ENCODE peak calls at places on chromosomes 4 and X, in six cellular contexts. Z is astrocyte of the spinal cord, H is HFF-Myc, T is mesothelial cell of epicardium, Y is sigmoid colon, K is cardiac muscle cell. A is an unnamed sample.

GRCh38 chr4:97081951-97082350 is 1061.3 kb downstream of the STPG2 start:
- DNase-seq in T (no peak), K (no peak), Z (no peak), H (no peak), Y (no peak), A (no peak)

GRCh38 chr4:38001927-38002326 is 41.7 kb downstream of the PTTG2 start:
- DNase-seq in K (no peak), Z (no peak), H (no peak), T (no peak), Y (no peak), A (no peak)

GRCh38 chr4:112938461-112939058 is 110.9 kb upstream of the ANK2 start:
- DNase-seq in T (no peak), K (peak; percentile 69), Z (peak; percentile 67), Y (no peak), H (peak; percentile 20), A (no peak)

GRCh38 chr4:34271479-34272355 is 1972.6 kb downstream of the ARAP2 start:
- DNase-seq in T (no peak), H (no peak), Z (no peak), K (no peak), Y (no peak), A (no peak)

GRCh38 chrX:103310592-103311400 is at the start of gene BEX2:
- DNase-seq in H (no peak), Y (peak; percentile 81), K (peak; percentile 35), Z (peak; percentile 15), T (peak; percentile 58), A (peak; percentile 27)

GRCh38 chr4:3805026-3805425 is 38.8 kb downstream of the ADRA2C start:
- DNase-seq in H (no peak), T (no peak), Y (no peak), K (no peak), Z (no peak), A (no peak)

GRCh38 chr4:128241425-128241913 is 46.1 kb downstream of the PGRMC2 start:
- DNase-seq in Y (no peak), Z (peak; percentile 98), T (no peak), H (peak; percentile 92), K (peak; percentile 95), A (no peak)

GRCh38 chrX:16666541-16666940 is 16.6 kb downstream of the S100G start:
- DNase-seq in Y (no peak), K (no peak), Z (peak; percentile 64), H (no peak), T (no peak), A (no peak)

GRCh38 chr4:2168469-2169319 is 73.2 kb downstream of the HAUS3 start:
- DNase-seq in Z (no peak), T (no peak), Y (no peak), H (no peak), K (no peak), A (no peak)

GRCh38 chrX:72644946-72645345 is 69.2 kb downstream of the PHKA1 start:
- DNase-seq in T (no peak), Z (no peak), K (no peak), Y (no peak), H (no peak), A (no peak)

GRCh38 chrX:12954981-12955380 is 19.9 kb upstream of the TMSB4X start:
- DNase-seq in Y (no peak), T (no peak), H (no peak), Z (no peak), K (no peak), A (no peak)

GRCh38 chr4:129362685-129363274 is 266.8 kb downstream of the C4orf33 start:
- DNase-seq in H (peak; percentile 32), Z (peak; percentile 79), T (peak; percentile 32), K (peak; percentile 86), Y (no peak), A (peak; percentile 36)

GRCh38 chrX:68511255-68511654 is 12.4 kb downstream of the YIPF6 start:
- DNase-seq in T (no peak), Z (peak; percentile 45), H (no peak), K (peak; percentile 48), Y (no peak), A (no peak)

GRCh38 chrX:134908235-134908834 is 82.5 kb upstream of the SMIM10 start:
- DNase-seq in Y (no peak), T (no peak), K (peak; percentile 69), Z (peak; percentile 35), H (no peak), A (no peak)

GRCh38 chrX:46627700-46628405 is 54.3 kb downstream of the CHST7 start:
- DNase-seq in K (no peak), T (no peak), Y (no peak), H (no peak), Z (no peak), A (no peak)

GRCh38 chrX:67607436-67607835 is 63.6 kb downstream of the AR start:
- DNase-seq in H (peak; percentile 45), K (no peak), Z (peak; percentile 53), Y (no peak), T (no peak), A (no peak)

GRCh38 chr4:182297659-182298058 is 54.5 kb downstream of the TENM3 start:
- DNase-seq in T (no peak), Y (no peak), H (no peak), Z (peak; percentile 58), K (peak; percentile 42), A (no peak)

GRCh38 chrX:10615931-10616780 is 4.2 kb downstream of the MID1 start:
- DNase-seq in Y (peak; percentile 72), K (peak; percentile 71), Z (peak; percentile 75), T (no peak), H (no peak), A (no peak)

GRCh38 chr4:170139764-170140163 is 50.0 kb upstream of the AADAT start:
- DNase-seq in Z (peak; percentile 24), K (peak; percentile 5), T (no peak), H (no peak), Y (no peak), A (no peak)

GRCh38 chr4:78827191-78827590 is 51.0 kb downstream of the BMP2K start:
- DNase-seq in T (no peak), H (no peak), Z (no peak), Y (no peak), K (no peak), A (no peak)

GRCh38 chr4:141132689-141133145 is 552 bp downstream of the RNF150 start:
- DNase-seq in T (no peak), Y (peak; percentile 81), Z (peak; percentile 36), H (no peak), K (peak; percentile 26), A (no peak)

GRCh38 chr4:106707776-106708603 is 328.1 kb downstream of the DKK2 start:
- DNase-seq in Y (no peak), K (peak; percentile 36), Z (peak; percentile 73), T (no peak), H (no peak), A (no peak)

GRCh38 chr4:57249083-57249482 is 138.9 kb upstream of the IGFBP7 start:
- DNase-seq in H (no peak), Z (peak; percentile 40), T (no peak), Y (no peak), K (peak; percentile 58), A (no peak)

GRCh38 chrX:64265265-64265664 is 34.9 kb upstream of the ASB12 start:
- DNase-seq in H (no peak), Y (no peak), Z (no peak), T (no peak), K (no peak), A (no peak)

GRCh38 chrX:10486373-10486772 is 134.0 kb downstream of the MID1 start:
- DNase-seq in H (no peak), T (no peak), Y (peak; percentile 59), K (peak; percentile 75), Z (peak; percentile 65), A (no peak)

GRCh38 chrX:150088766-150089518 is 150.7 kb upstream of the EOLA2 start:
- DNase-seq in Y (no peak), H (no peak), K (no peak), Z (no peak), T (no peak), A (no peak)

GRCh38 chr4:5746829-5747745 is 36.1 kb downstream of the EVC start:
- DNase-seq in H (peak; percentile 35), Y (no peak), K (peak; percentile 66), T (no peak), Z (peak; percentile 43), A (no peak)

GRCh38 chr4:56469489-56470210 is 2.2 kb downstream of the SRP72 start:
- DNase-seq in H (no peak), Z (no peak), T (no peak), K (peak; percentile 10), Y (no peak), A (no peak)

GRCh38 chr4:159010563-159011260 is 92.2 kb upstream of the RAPGEF2 start:
- DNase-seq in Y (peak; percentile 92), K (peak; percentile 91), T (no peak), H (no peak), Z (peak; percentile 77), A (no peak)

GRCh38 chr4:55255171-55255570 is 90.9 kb upstream of the SRD5A3 start:
- DNase-seq in K (peak; percentile 17), H (no peak), T (no peak), Y (no peak), Z (peak; percentile 64), A (no peak)

GRCh38 chr4:108473163-108473720 is 147.1 kb upstream of the RPL34 start:
- DNase-seq in Y (no peak), H (no peak), K (no peak), T (no peak), Z (no peak), A (no peak)

GRCh38 chr4:38138363-38138762 is 178.2 kb downstream of the PTTG2 start:
- DNase-seq in Y (no peak), Z (no peak), H (no peak), T (no peak), K (no peak), A (no peak)

GRCh38 chr4:81038636-81039350 is 8.3 kb downstream of the BMP3 start:
- DNase-seq in T (no peak), H (no peak), K (no peak), Y (no peak), Z (no peak), A (no peak)

GRCh38 chr4:84479663-84480062 is 19.4 kb downstream of the NKX6-1 start:
- DNase-seq in K (no peak), H (no peak), T (no peak), Y (no peak), Z (no peak), A (no peak)
- TF ChIP-seq CTCF in K (no peak), H (no peak), T (no peak), Y (no peak), Z (no peak), A (no peak)

GRCh38 chrX:43813898-43814297 is 68.4 kb downstream of the MAOB start:
- DNase-seq in Y (no peak), Z (no peak), H (no peak), T (no peak), K (peak; percentile 9), A (no peak)
- TF ChIP-seq CTCF in Y (no peak), Z (no peak), H (no peak), T (no peak), K (no peak), A (no peak)

GRCh38 chr4:164948943-164949342 is 28.5 kb downstream of the TRIM61 start:
- DNase-seq in T (no peak), Z (no peak), H (no peak), K (no peak), Y (no peak), A (no peak)
- TF ChIP-seq CTCF in T (no peak), Z (no peak), H (no peak), K (no peak), Y (no peak), A (no peak)

DNA sequence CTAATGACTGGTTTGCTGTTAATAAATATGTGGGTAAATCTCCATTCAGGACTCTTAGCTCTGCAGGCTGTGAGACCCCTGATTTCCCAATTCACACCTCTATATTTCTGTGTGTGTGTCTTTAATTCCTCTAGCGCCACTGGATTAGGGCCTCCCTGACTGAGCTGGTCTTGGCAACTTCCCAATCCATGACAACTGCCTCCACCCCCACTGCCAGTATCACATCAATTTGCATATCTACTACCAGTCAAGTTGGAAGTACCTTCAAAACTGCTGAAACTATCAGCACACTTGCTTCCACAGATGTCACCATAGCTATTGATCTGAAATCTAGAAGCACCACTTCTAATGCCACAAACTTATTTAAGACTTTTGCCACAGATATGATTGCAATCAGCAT is 27.6 kb downstream of the OPRPN start:
- DNase-seq in Y (no peak), K (no peak), Z (no peak), H (no peak), T (no peak), A (no peak)
- TF ChIP-seq CTCF in Y (no peak), K (no peak), Z (no peak), H (no peak), T (no peak), A (no peak)